ENCODE peak calls at places on chromosomes 6 and 20, in eight cellular contexts. C, F, E, V, T, G, Y and Z are unnamed samples.

GRCh38 chr20:16554766-16555543 is 18.3 kb downstream of the KIF16B start:
- DNase-seq in C (no peak), F (no peak), E (no peak), V (no peak), T (no peak), G (no peak), Y (no peak), Z (no peak)

GRCh38 chr20:32004963-32005362 is 5.3 kb upstream of the CCM2L start:
- DNase-seq in C (no peak), F (peak; percentile 4), E (no peak), V (no peak), T (no peak), G (no peak), Y (no peak), Z (no peak)

GRCh38 chr6:1855890-1856289 is 246.2 kb downstream of the FOXC1 start:
- DNase-seq in C (no peak), F (no peak), E (no peak), V (no peak), T (no peak), G (no peak), Y (no peak), Z (no peak)

GRCh38 chr6:110053395-110054240 is 75.5 kb downstream of the GPR6 start:
- DNase-seq in C (no peak), F (no peak), E (no peak), V (peak; percentile 30), T (no peak), G (no peak), Y (no peak), Z (no peak)

GRCh38 chr6:6583836-6584235 is 4.7 kb upstream of the LY86 start:
- DNase-seq in C (no peak), F (no peak), E (no peak), V (no peak), T (no peak), G (no peak), Y (no peak), Z (no peak)

GRCh38 chr6:106206905-106207304 is 118.7 kb downstream of the ATG5 start:
- DNase-seq in C (no peak), F (no peak), E (no peak), V (no peak), T (no peak), G (no peak), Y (no peak), Z (no peak)

GRCh38 chr6:139940741-139941712 is 566.6 kb upstream of the CITED2 start:
- DNase-seq in C (no peak), F (no peak), E (no peak), V (no peak), T (no peak), G (no peak), Y (no peak), Z (no peak)

GRCh38 chr20:33392016-33392415 is 9.3 kb downstream of the CDK5RAP1 start:
- DNase-seq in C (no peak), F (no peak), E (no peak), V (no peak), T (no peak), G (no peak), Y (no peak), Z (no peak)

GRCh38 chr6:24016857-24017256 is 109.2 kb upstream of the NRSN1 start:
- DNase-seq in C (no peak), F (no peak), E (no peak), V (no peak), T (no peak), G (no peak), Y (no peak), Z (no peak)

GRCh38 chr6:116206231-116206903 is 47.5 kb downstream of the TSPYL4 start:
- DNase-seq in C (no peak), F (no peak), E (no peak), V (no peak), T (no peak), G (no peak), Y (no peak), Z (no peak)

GRCh38 chr20:61942526-61942925 is 123.2 kb downstream of the TAF4 start:
- DNase-seq in C (no peak), F (peak; percentile 43), E (no peak), V (no peak), T (no peak), G (no peak), Y (no peak), Z (no peak)

GRCh38 chr6:34723203-34723602 is 26.6 kb upstream of the ILRUN start:
- DNase-seq in C (no peak), F (no peak), E (no peak), V (no peak), T (no peak), G (no peak), Y (no peak), Z (no peak)

GRCh38 chr20:25050501-25051350 is 7.2 kb downstream of the ACSS1 start:
- DNase-seq in C (peak; percentile 6), F (peak; percentile 68), E (peak; percentile 42), V (no peak), T (no peak), G (no peak), Y (peak; percentile 20), Z (no peak)

DNA sequence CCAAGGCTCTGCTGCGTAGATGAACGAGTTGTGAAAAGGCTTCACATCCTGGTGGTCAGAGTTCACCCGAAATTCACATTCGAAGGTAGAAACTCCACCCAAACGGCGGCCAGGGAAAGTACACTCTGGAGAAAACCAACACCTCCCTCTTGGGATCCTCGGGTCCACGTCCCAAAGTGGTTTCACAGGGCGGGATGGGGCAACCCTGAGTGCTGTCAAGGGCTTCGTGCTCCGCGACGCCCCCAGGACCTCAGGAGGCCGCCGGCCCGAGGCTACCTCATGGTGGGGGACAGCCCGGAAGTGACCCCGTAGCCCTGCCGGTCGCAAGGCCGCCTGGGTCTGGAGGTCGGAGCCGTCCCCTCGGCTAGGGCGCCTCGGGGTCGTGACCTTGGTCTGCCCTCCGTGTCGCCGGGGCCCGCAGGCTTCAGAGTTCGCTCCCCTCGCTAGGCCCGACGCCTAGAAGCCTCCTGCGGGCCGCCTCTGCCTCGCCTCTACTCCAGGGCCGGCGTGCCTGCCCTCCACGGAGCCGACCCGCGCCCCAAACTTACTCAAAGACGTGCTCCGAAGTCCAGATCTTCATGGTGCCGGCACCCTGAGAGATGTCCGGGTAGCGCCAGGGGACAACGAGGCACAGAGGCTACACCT is at the start of gene PRELID3B:
- DNase-seq in C (peak; percentile 64), F (no peak), E (peak; percentile 68), V (peak; percentile 45), T (no peak), G (no peak), Y (no peak), Z (no peak)
- TF ChIP-seq POLR2A in C (peak; percentile 88), F (no peak), E (peak; percentile 73), V (peak; percentile 51), T (peak; percentile 69), G (no peak), Y (no peak), Z (no peak)

GRCh38 chr20:44912189-44912588 is 2.3 kb downstream of the PABPC1L start:
- DNase-seq in C (no peak), F (no peak), E (no peak), V (no peak), T (no peak), G (no peak), Y (no peak), Z (no peak)

GRCh38 chr20:44908987-44909871 is 631 bp upstream of the PABPC1L start:
- DNase-seq in C (no peak), F (no peak), E (no peak), V (no peak), T (no peak), G (no peak), Y (no peak), Z (no peak)

GRCh38 chr20:44910690-44911262 is 916 bp downstream of the PABPC1L start:
- DNase-seq in C (no peak), F (no peak), E (no peak), V (no peak), T (no peak), G (no peak), Y (no peak), Z (no peak)

GRCh38 chr20:44911264-44911921 is 1.5 kb downstream of the PABPC1L start:
- DNase-seq in C (peak; percentile 52), F (peak; percentile 83), E (peak; percentile 68), V (peak; percentile 38), T (no peak), G (peak; percentile 16), Y (peak; percentile 29), Z (peak; percentile 72)

DNA sequence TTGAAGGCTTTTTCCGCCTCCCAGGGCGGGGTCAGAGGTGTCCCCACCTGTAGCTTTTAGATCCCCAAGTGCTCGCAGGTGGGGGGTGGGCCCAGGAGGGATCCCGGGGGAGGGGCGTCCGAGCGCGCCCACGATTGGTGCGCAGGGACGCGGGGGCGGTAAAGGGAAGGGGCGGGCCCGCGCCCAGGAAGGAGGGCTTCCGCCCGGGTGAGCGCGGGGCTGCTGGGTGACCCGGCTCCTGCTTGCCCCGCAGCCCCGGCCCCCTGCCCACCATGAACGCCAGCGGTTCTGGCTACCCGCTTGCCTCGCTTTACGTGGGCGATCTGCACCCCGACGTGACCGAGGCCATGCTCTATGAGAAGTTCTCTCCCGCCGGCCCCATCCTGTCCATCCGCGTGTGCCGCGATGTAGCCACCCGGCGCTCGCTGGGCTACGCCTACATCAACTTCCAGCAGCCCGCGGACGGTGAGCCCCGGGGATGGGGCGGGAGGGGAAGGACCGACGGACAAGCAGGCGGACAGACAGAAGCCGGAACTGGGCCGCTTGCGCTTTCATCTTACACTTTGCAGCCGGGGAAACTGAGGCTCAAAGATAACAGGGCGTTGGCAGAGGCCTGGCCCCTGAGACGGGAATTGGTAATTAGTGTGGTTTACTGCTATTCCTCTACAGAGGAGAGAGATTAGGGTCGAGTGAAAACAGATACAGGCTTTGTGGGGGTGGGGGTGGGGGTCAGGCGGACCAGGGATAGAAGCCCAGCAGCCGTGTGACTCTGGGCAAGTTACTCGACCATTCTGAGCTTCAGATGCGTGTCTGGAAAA is at the start of gene PABPC1L:
- DNase-seq in C (peak; percentile 80), F (peak; percentile 91), E (peak; percentile 90), V (peak; percentile 56), T (no peak), G (peak; percentile 68), Y (peak; percentile 69), Z (peak; percentile 46)
- TF ChIP-seq POLR2A in C (peak; percentile 33), F (no peak), E (no peak), V (no peak), T (peak; percentile 23), G (no peak), Y (no peak), Z (no peak)

DNA sequence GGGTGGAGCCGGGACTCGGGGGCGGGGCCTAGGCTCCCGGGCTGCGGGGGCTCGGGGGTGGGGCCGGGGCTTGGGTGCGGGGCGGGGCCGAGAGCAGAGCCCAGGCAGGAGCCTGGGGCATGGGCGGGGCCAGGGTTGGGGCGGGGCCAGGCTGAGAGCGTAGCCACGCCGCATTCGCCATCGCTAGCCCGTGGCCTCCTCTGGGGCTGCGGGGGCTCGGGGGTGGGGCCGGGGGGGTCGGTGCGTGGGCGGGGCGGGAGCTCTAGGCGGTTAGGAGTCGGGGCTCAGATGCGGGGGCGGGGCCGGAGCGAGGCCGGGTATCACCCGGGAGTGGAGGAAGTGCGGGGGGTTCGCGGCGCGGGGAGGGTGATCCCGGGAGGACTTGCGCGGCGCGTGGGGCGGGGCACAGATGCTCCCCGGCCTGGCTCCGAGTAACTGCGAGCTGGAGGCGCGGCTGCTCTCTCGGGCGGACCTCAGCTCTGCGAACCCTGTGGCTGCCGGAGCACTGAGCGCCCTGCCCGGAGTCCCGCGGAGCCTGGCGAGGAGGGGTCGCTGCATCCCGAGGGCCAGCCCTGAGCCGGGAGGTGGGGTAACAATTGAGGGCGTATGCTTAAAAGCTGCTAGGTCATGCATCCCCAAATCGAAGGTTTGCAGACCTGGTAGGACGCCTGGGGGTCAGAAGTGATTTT is 434 bp upstream of the ECI2 start:
- DNase-seq in C (peak; percentile 98), F (peak; percentile 98), E (peak; percentile 99), V (peak; percentile 99), T (peak; percentile 67), G (peak; percentile 95), Y (peak; percentile 98), Z (peak; percentile 95)
- TF ChIP-seq POLR2A in C (peak; percentile 55), F (no peak), E (no peak), V (peak; percentile 81), T (peak; percentile 62), G (peak; percentile 74), Y (peak; percentile 65), Z (no peak)

GRCh38 chr6:26223677-26224546 is 136.7 kb downstream of the HFE start:
- DNase-seq in C (peak; percentile 79), F (peak; percentile 83), E (peak; percentile 90), V (peak; percentile 81), T (no peak), G (peak; percentile 84), Y (peak; percentile 70), Z (peak; percentile 71)
- TF ChIP-seq POLR2A in C (peak; percentile 83), F (peak; percentile 18), E (peak; percentile 67), V (peak; percentile 27), T (peak; percentile 82), G (peak; percentile 53), Y (peak; percentile 63), Z (peak; percentile 36)